ENCODE peak calls at places on chromosomes 16 and 17, in four cellular contexts. B is K562, J is GM12891, T is HepG2. U is an unnamed sample.

GRCh38 chr17:9907883-9908648 is 3.0 kb upstream of the RCVRN start:
- DNase-seq in B (no peak), J (no peak), T (no peak), U (no peak)

GRCh38 chr17:74163836-74164235 is 39.6 kb upstream of the RPL38 start:
- DNase-seq in B (no peak), J (no peak), T (no peak), U (no peak)

GRCh38 chr17:73232587-73233373 is 28.9 kb downstream of the CPSF4L start:
- DNase-seq in T (no peak), J (peak), B (peak), U (peak)

GRCh38 chr17:66675991-66676371 is 158.9 kb upstream of the CACNG5 start:
- DNase-seq in J (no peak), T (no peak), B (no peak), U (no peak)

GRCh38 chr16:11354733-11355574 is 9.7 kb downstream of the RMI2 start:
- DNase-seq in B (no peak), J (no peak), T (no peak), U (peak)

GRCh38 chr17:66893863-66894262 is 58.9 kb downstream of the CACNG5 start:
- DNase-seq in B (no peak), J (no peak), T (no peak), U (no peak)

GRCh38 chr17:40588557-40588956 is 23.3 kb upstream of the CCR7 start:
- DNase-seq in J (no peak), B (no peak), T (no peak), U (no peak)

GRCh38 chr16:80852261-80852872 is 48.0 kb upstream of the CDYL2 start:
- DNase-seq in J (no peak), B (peak), T (peak), U (no peak)

GRCh38 chr17:48679385-48680096 is 42.8 kb downstream of the PRAC1 start:
- DNase-seq in J (no peak), T (no peak), B (no peak), U (no peak)

GRCh38 chr17:60065867-60066266 is 12.9 kb downstream of the HEATR6 start:
- DNase-seq in J (no peak), T (no peak), B (no peak), U (no peak)

GRCh38 chr16:11586856-11587642 is at the start of gene LITAF:
- DNase-seq in T (no peak), B (peak), J (peak), U (peak)

GRCh38 chr16:69732101-69732500 is 5.7 kb upstream of the NQO1 start:
- DNase-seq in J (no peak), B (no peak), T (no peak), U (no peak)

GRCh38 chr16:16033208-16033717 is 83.8 kb downstream of the ABCC1 start:
- DNase-seq in B (no peak), J (no peak), T (no peak), U (no peak)

GRCh38 chr17:82687375-82687861 is 11.1 kb downstream of the RAB40B start:
- DNase-seq in J (no peak), B (no peak), T (no peak), U (no peak)

GRCh38 chr16:25707982-25708583 is 16.3 kb downstream of the HS3ST4 start:
- DNase-seq in J (peak), B (peak), T (peak), U (no peak)

GRCh38 chr17:57288034-57288752 is 31.9 kb downstream of the MSI2 start:
- DNase-seq in B (no peak), T (no peak), J (no peak), U (no peak)

GRCh38 chr17:60557805-60558204 is 31.8 kb upstream of the APPBP2 start:
- DNase-seq in B (no peak), J (no peak), T (peak), U (no peak)

GRCh38 chr16:26273607-26274006 is 581.8 kb downstream of the HS3ST4 start:
- DNase-seq in T (no peak), J (no peak), B (no peak), U (no peak)

GRCh38 chr16:78407191-78407590 is 307.7 kb downstream of the WWOX start:
- DNase-seq in J (no peak), T (no peak), B (no peak), U (no peak)

GRCh38 chr17:5019475-5019956 is 15.7 kb downstream of the SLC52A1 start:
- DNase-seq in B (peak), J (peak), T (no peak), U (peak)

GRCh38 chr17:35372846-35373531 is 432 bp downstream of the SLFN11 start:
- DNase-seq in B (peak), J (peak), T (no peak), U (no peak)

GRCh38 chr16:70738083-70738977 is 52.5 kb upstream of the MTSS2 start:
- DNase-seq in B (peak), J (no peak), T (peak), U (peak)

GRCh38 chr16:27762441-27762840 is 212.5 kb downstream of the KATNIP start:
- DNase-seq in B (no peak), J (no peak), T (no peak), U (no peak)

GRCh38 chr16:10949424-10949970 is 5.1 kb downstream of the CLEC16A start:
- DNase-seq in T (no peak), B (no peak), J (no peak), U (no peak)

GRCh38 chr17:72387969-72388368 is 267.1 kb downstream of the SOX9 start:
- DNase-seq in T (no peak), J (no peak), B (no peak), U (no peak)

GRCh38 chr16:88783391-88784073 is 1.5 kb downstream of the PIEZO1 start:
- DNase-seq in J (no peak), B (no peak), T (no peak), U (no peak)

GRCh38 chr16:88787579-88788314 is 2.7 kb upstream of the PIEZO1 start:
- DNase-seq in B (no peak), J (no peak), T (peak), U (no peak)

GRCh38 chr16:88784074-88784855 is 755 bp downstream of the PIEZO1 start:
- DNase-seq in B (peak), J (no peak), T (peak), U (no peak)

GRCh38 chr16:88784856-88785105 is 239 bp downstream of the PIEZO1 start:
- DNase-seq in T (no peak), J (no peak), B (no peak), U (no peak)

GRCh38 chr16:88785106-88785924 is at the start of gene PIEZO1:
- DNase-seq in T (no peak), B (peak), J (peak), U (peak)
- TF ChIP-seq POLR2A in T (peak), B (no peak), J (peak), U (peak)

DNA sequence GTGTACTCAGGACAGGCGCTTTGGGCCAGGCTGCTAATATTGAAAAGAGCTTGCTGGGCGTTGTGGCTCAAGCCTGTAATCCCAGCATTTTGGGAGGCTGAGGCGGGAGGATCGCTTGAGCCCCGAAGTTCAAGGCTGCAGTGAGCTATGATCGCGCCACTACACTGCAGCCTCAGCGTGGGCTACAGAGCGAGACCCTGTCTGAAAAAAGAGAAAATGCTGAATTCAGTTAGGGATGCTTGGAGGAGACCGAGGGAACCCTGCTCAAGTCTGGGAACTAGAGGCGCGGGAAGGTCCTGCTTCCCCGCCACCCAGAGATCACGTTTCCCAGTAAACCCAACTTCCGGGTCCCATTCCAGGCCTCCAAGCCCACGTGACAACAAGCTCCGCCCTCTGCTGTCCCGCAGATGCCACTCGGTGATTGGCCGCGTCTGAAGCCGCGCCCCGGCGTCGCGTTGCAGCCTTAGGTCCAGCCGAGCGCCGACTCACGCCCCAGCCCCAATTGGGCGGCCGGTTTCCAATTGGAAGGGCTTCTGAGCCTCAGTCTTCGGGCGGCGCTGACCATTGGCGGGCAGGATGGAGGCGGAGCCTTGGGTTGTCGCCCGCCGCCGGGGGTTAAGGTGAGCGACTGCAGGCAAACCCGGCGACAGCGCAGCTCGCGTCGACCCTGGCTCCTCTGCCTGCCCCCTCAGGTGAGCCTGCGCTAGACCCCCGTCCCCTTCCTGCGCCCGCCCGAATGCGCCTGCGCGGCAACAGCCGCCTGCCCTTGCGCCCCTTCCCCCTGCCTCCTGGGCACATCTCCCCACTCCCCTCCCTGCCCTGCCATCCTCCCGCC is at the start of gene PHKG2:
- DNase-seq in B (peak), J (peak), T (peak), U (peak)
- TF ChIP-seq POLR2AphosphoS5 in B (peak), J (peak), T (peak), U (peak)

GRCh38 chr17:29977836-29978235 is 36.4 kb downstream of the EFCAB5 start:
- DNase-seq in T (no peak), J (no peak), B (no peak), U (no peak)
- TF ChIP-seq TAF1 in T (no peak), J (no peak), B (no peak), U (no peak)

GRCh38 chr16:57252148-57252721 is 7.2 kb downstream of the ARL2BP start:
- DNase-seq in B (no peak), J (no peak), T (peak), U (no peak)
- TF ChIP-seq POLR2A in B (no peak), J (no peak), T (no peak), U (no peak)

GRCh38 chr17:81119223-81120148 is 45.8 kb upstream of the PVALEF start:
- DNase-seq in J (peak), T (no peak), B (peak), U (peak)
- TF ChIP-seq POLR2AphosphoS5 in J (no peak), T (no peak), B (no peak), U (no peak)

DNA sequence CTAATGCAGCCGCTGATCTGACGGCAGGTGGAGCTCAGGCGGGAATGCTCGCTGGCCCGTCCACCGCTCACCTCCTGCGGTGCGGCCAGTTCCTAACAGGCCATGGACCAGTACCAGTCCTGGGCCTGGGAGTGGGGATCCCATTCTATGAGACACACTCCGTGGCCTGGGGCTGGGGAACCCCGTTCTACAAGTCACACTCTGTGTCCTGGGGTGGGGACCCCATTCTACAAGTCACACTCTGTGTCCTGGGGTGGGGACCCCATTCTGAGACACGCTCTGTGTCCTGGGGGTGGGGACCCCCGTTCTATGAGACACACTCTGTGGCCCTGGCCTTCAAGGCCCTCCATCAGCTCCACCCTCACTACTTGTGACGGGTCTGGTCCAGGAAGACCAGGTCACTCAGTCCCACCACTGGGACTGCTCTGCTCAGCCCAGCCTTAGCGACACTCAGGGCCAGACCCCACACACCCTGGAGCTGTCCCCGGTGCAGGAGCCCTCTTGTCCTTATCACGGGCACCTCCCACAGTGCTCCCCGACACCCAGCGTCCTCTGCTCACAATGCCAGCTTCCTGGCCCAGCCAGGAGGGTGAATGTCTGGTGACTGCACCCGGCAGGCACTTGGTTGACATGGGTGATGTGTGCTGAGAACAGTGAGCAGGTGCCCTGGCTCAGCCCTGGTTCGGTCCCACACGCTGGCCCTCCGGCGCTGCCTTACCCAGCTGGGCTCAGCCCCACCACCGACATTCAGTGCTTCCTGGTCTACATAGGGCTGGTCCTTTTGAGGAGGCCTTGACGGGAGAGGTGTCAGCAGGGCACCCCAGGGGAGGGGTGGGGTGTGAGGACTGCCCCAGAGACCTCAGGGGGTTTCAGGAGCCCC is 89.1 kb downstream of the TBC1D16 start:
- DNase-seq in B (no peak), J (peak), T (no peak), U (peak)
- TF ChIP-seq TAF1 in B (no peak), J (no peak), T (no peak), U (no peak)

GRCh38 chr16:2777231-2777902 is at the start of gene ELOB:
- DNase-seq in J (peak), T (peak), B (peak), U (peak)
- TF ChIP-seq POLR2A in J (peak), T (peak), B (peak), U (peak)

GRCh38 chr16:86448306-86448705 is 62.0 kb upstream of the FOXF1 start:
- DNase-seq in B (no peak), T (no peak), J (no peak), U (no peak)
- TF ChIP-seq POLR2AphosphoS5 in B (no peak), T (no peak), J (no peak), U (no peak)

U was measured in GM12892.